ENCODE peak calls at places on chromosomes 4 and X, in eight cellular contexts. K, C, S, J, V, R, Z and E are unnamed samples.

GRCh38 chr4:27308379-27308778 is 447.7 kb downstream of the STIM2 start:
- DNase-seq in K (no peak), C (no peak), S (no peak), J (no peak), V (no peak), R (no peak), Z (no peak), E (no peak)

GRCh38 chr4:182905038-182905437 is 12.1 kb downstream of the DCTD start:
- DNase-seq in K (no peak), C (no peak), S (no peak), J (no peak), V (no peak), R (no peak), Z (no peak), E (no peak)

GRCh38 chr4:4269856-4270255 is 20.1 kb downstream of the LYAR start:
- DNase-seq in K (no peak), C (no peak), S (peak; percentile 75), J (no peak), V (no peak), R (no peak), Z (no peak), E (no peak)

GRCh38 chr4:34261799-34262314 is 1982.5 kb downstream of the ARAP2 start:
- DNase-seq in K (no peak), C (no peak), S (no peak), J (no peak), V (no peak), R (no peak), Z (no peak), E (no peak)

GRCh38 chr4:53019485-53020382 is 157.6 kb downstream of the RASL11B start:
- DNase-seq in K (no peak), C (no peak), S (peak; percentile 79), J (no peak), V (no peak), R (peak; percentile 47), Z (peak; percentile 24), E (no peak)

GRCh38 chrX:112630187-112630586 is 49.6 kb downstream of the LHFPL1 start:
- DNase-seq in K (no peak), C (no peak), S (no peak), J (no peak), V (no peak), R (no peak), Z (no peak), E (no peak)

GRCh38 chrX:109830704-109831206 is 97.7 kb upstream of the ACSL4 start:
- DNase-seq in K (no peak), C (no peak), S (peak; percentile 63), J (no peak), V (no peak), R (no peak), Z (no peak), E (peak; percentile 30)

GRCh38 chr4:168848112-168848511 is 161.9 kb downstream of the CBR4 start:
- DNase-seq in K (no peak), C (no peak), S (peak; percentile 40), J (no peak), V (no peak), R (no peak), Z (no peak), E (peak; percentile 16)

GRCh38 chrX:3345281-3346081 is 971 bp downstream of the MXRA5 start:
- DNase-seq in K (no peak), C (no peak), S (peak; percentile 38), J (peak; percentile 84), V (no peak), R (peak; percentile 46), Z (no peak), E (no peak)

DNA sequence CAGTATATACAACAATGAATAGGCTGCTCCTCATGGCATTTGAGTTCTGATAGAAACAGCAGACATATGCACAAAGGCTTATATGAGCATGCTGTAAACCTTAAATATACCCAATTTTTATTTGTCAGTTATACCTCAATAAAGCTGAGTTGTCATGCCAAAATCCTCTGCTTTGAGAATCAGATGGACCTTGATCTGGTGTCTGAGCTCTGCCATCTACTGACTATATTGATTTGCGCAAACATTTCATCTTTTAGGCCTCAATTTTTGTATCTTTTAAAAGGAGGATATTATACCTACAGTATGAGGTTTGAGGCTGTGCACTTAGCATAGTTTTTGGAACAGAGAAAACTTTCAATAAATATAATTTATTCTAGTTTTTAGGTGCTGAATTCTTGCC is 85.2 kb downstream of the PRRG1 start:
- DNase-seq in K (no peak), C (no peak), S (peak; percentile 5), J (no peak), V (no peak), R (no peak), Z (no peak), E (no peak)
- TF ChIP-seq CTCF in K (no peak), C (no peak), S (no peak), J (no peak), V (no peak), R (no peak), Z (no peak), E (no peak)

DNA sequence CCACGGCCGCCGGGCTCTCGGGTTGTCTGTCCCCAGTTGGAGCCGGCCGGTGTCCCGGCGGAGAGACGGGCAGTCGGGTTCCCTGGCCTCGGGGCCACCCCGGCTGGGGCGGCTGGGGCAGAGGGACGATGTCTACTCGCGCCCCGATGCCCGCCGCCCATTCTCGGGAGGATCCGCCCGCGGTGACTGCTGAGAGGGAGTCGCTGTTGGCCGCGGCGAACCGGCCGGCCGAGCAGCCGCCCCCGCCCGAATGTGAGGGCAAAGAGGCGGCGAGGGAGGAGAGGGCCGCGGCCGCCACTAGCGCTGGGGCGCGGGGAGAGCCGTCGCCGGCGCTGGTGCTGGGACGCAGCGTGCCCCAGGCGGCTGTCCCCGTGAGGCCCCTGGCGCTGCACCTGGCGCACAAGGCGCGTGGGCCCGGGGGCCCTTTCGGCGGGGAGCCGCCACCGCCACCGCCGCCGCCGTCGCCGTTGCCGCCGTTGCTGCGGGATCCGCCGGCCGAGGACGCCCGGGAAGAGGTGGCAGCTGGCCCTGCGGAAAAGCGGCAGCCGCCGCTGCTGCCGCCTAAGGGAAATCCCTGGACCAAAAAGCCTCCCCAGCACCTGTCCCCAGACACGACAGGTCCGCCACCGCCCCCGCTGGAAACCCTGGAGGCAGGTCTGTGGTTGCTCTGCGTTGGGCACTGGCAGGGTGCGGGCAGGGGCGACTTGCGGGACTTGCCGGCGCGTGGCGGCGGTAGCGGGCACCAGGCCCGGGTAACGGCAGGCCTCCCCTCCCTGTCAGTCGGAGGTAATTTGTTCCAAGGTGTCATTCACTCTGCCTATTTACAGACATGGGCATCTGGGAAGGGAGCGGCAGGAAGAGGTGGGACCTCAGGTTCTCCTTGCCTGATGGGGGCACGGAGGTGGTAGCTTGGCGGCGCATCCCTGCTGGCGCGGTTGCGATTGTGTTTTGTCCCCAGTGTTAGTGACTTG is 739 bp downstream of the LARP1B start:
- DNase-seq in K (peak; percentile 69), C (peak; percentile 56), S (peak; percentile 42), J (peak; percentile 83), V (peak; percentile 80), R (peak; percentile 80), Z (peak; percentile 49), E (peak; percentile 65)
- TF ChIP-seq CTCF in K (peak; percentile 31), C (no peak), S (no peak), J (no peak), V (peak; percentile 20), R (no peak), Z (no peak), E (peak; percentile 24)

GRCh38 chrX:123171781-123172180 is 12.3 kb upstream of the GRIA3 start:
- DNase-seq in K (no peak), C (no peak), S (peak; percentile 11), J (no peak), V (no peak), R (no peak), Z (no peak), E (no peak)

GRCh38 chrX:123175366-123176122 is 8.5 kb upstream of the GRIA3 start:
- DNase-seq in K (no peak), C (no peak), S (no peak), J (no peak), V (no peak), R (no peak), Z (no peak), E (no peak)

GRCh38 chrX:123172874-123173273 is 11.2 kb upstream of the GRIA3 start:
- DNase-seq in K (no peak), C (no peak), S (no peak), J (no peak), V (no peak), R (no peak), Z (no peak), E (no peak)

GRCh38 chrX:123169247-123169901 is 14.7 kb upstream of the GRIA3 start:
- DNase-seq in K (no peak), C (no peak), S (no peak), J (no peak), V (no peak), R (no peak), Z (no peak), E (no peak)

DNA sequence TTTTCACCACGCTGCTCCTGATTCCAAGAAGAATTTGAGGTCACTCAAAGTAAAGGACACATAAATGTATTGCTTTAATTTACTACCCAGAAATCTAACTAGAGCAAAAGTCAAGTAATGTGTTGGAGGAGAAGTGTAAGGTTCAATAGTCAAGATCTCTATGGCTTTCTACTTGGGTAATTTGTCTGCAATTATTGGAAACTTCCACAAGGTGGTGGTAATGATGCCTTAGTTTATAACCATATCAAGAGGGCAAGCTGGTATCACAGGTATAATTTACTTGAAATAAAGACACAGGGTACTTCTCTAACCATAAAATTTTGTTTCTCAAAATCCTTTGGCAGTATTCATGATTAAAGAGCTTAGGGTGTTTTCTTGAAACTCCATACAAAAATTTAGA is 10.2 kb upstream of the GRIA3 start:
- DNase-seq in K (peak; percentile 47), C (no peak), S (no peak), J (no peak), V (peak; percentile 21), R (no peak), Z (peak; percentile 20), E (no peak)
- TF ChIP-seq CTCF in K (peak; percentile 35), C (peak; percentile 48), S (no peak), J (no peak), V (peak; percentile 33), R (peak; percentile 49), Z (peak; percentile 48), E (no peak)

GRCh38 chrX:74434336-74434735 is 13.0 kb downstream of the SLC16A2 start:
- DNase-seq in K (no peak), C (no peak), S (no peak), J (no peak), V (no peak), R (no peak), Z (no peak), E (no peak)

GRCh38 chrX:74426615-74427014 is 5.3 kb downstream of the SLC16A2 start:
- DNase-seq in K (no peak), C (no peak), S (no peak), J (no peak), V (no peak), R (no peak), Z (no peak), E (no peak)

GRCh38 chrX:74437530-74437929 is 16.2 kb downstream of the SLC16A2 start:
- DNase-seq in K (no peak), C (no peak), S (no peak), J (no peak), V (no peak), R (no peak), Z (no peak), E (no peak)

GRCh38 chrX:74426071-74426470 is 4.8 kb downstream of the SLC16A2 start:
- DNase-seq in K (no peak), C (no peak), S (no peak), J (no peak), V (no peak), R (no peak), Z (no peak), E (no peak)

DNA sequence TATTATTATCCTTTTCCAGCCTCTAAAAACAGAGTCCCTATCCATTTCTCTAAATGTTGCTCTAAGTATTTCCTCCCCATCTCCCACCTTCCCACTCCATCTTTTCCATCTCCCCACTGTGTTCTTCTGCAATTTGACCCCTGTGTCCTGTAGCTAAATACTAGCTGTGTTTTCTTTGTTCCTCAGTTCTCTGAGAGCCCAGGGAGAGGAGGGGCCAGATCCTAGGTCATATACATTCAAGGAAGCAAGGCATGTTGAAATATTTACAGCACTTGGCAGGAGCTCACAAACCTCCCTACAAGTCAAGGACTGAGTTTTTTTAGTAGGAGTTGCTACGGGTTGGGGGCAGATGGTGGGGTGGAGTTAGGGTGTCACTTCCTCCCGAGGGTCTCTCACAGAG is 10.5 kb downstream of the SLC16A2 start:
- DNase-seq in K (no peak), C (no peak), S (no peak), J (no peak), V (no peak), R (no peak), Z (no peak), E (no peak)
- TF ChIP-seq CTCF in K (no peak), C (no peak), S (no peak), J (no peak), V (no peak), R (no peak), Z (no peak), E (no peak)